ENCODE peak calls at places on chromosome 5, in four cellular contexts. V, G, P and K are unnamed samples.
A peak's percentile ranks its signal among the peaks of the same experiment; 100 is the strongest.

GRCh38 chr5:180470966-180471582 is 23.1 kb upstream of the CNOT6 start:
- DNase-seq in P (peak; percentile 37), G (peak; percentile 74), V (no peak), K (peak; percentile 66)

GRCh38 chr5:31963961-31964360 is 210.2 kb downstream of the GOLPH3 start:
- DNase-seq in V (no peak), P (no peak), G (no peak), K (no peak)

GRCh38 chr5:72523960-72524582 is 16.9 kb upstream of the ZNF366 start:
- DNase-seq in P (no peak), V (no peak), G (no peak), K (no peak)

GRCh38 chr5:83042507-83042906 is 34.7 kb downstream of the TMEM167A start:
- DNase-seq in P (no peak), G (no peak), V (no peak), K (no peak)

GRCh38 chr5:78534148-78535009 is 114.2 kb downstream of the LHFPL2 start:
- DNase-seq in V (peak; percentile 85), G (no peak), P (no peak), K (no peak)

GRCh38 chr5:84131372-84131771 is 253.3 kb downstream of the EDIL3 start:
- DNase-seq in V (no peak), P (no peak), G (no peak), K (no peak)

GRCh38 chr5:29758986-29759421 is 1434.5 kb upstream of the CDH6 start:
- DNase-seq in G (no peak), P (no peak), V (no peak), K (no peak)

GRCh38 chr5:80668016-80668969 is 13.5 kb upstream of the DHFR start:
- DNase-seq in P (peak; percentile 48), G (no peak), V (no peak), K (no peak)

GRCh38 chr5:139470821-139471300 is at the start of gene SMIM33:
- DNase-seq in G (no peak), P (peak; percentile 71), V (no peak), K (peak; percentile 39)

GRCh38 chr5:18072600-18072999 is 438.3 kb downstream of the TAF11L14 start:
- DNase-seq in V (no peak), P (no peak), G (no peak), K (no peak)

GRCh38 chr5:115414406-115415142 is 118.1 kb upstream of the CCDC112 start:
- DNase-seq in V (no peak), P (peak; percentile 50), G (no peak), K (no peak)

GRCh38 chr5:24141046-24141445 is 503.7 kb downstream of the CDH10 start:
- DNase-seq in G (no peak), P (no peak), V (no peak), K (no peak)

GRCh38 chr5:155147222-155147621 is 133.7 kb downstream of the KIF4B start:
- DNase-seq in G (no peak), P (no peak), V (no peak), K (no peak)
- TF ChIP-seq CTCF in G (no peak), P (no peak), V (no peak), K (peak; percentile 29)

GRCh38 chr5:123215929-123216702 is 127.1 kb downstream of the PRDM6 start:
- DNase-seq in P (no peak), V (no peak), G (no peak), K (no peak)
- TF ChIP-seq CTCF in P (no peak), V (no peak), G (no peak), K (no peak)

GRCh38 chr5:146052780-146053179 is 52.6 kb downstream of the PLAC8L1 start:
- DNase-seq in V (no peak), G (no peak), P (no peak), K (peak; percentile 13)
- TF ChIP-seq CTCF in V (peak; percentile 6), G (peak; percentile 54), P (peak; percentile 17), K (peak; percentile 45)

DNA sequence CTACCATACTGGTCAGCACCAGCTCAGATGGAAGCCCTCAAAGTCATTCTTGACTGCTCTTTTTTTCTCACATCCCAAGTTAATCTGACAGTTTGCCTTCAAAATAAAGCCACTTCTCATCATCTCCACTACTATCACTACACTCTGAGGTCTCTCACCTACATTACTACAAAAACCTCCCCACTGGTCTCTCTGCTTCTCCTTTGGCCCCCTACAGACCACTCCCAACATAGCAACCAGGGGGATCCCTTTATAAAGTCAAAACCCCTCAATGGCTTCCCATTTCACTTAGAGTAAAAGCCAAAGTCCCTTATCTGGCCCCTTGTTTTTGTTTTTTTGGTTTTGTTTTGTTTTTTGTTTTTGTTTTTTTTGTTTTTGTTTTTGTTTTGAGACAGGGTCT is 4.6 kb downstream of the ARAP3 start:
- DNase-seq in V (no peak), P (no peak), G (peak; percentile 38), K (peak; percentile 31)
- TF ChIP-seq CTCF in V (no peak), P (no peak), G (peak; percentile 53), K (peak; percentile 11)